ENCODE peak calls at places on chromosomes 6 and 20, in seven cellular contexts. A is GM12878, Q is PC-3, I is GM23248, D is hepatocyte, F is PC-9, L is fibroblast of lung. B is an unnamed sample.

GRCh38 chr6:133184798-133185380 is 56.3 kb upstream of the EYA4 start:
- DNase-seq in A (no peak), Q (peak; percentile 57), I (peak; percentile 47), D (peak; percentile 56), F (no peak), L (peak; percentile 23), B (peak; percentile 37)

GRCh38 chr6:133892444-133893323 is 3.8 kb downstream of the TCF21 start:
- DNase-seq in A (no peak), Q (no peak), I (no peak), D (peak; percentile 23), F (no peak), L (no peak), B (no peak)

GRCh38 chr20:24465730-24466129 is 3.7 kb upstream of the SYNDIG1 start:
- DNase-seq in A (no peak), Q (no peak), I (peak; percentile 82), D (no peak), F (no peak), L (peak; percentile 71), B (no peak)

GRCh38 chr6:166862287-166862977 is 93.9 kb downstream of the RNASET2 start:
- DNase-seq in A (no peak), Q (no peak), I (peak; percentile 23), D (peak; percentile 42), F (no peak), L (peak; percentile 13), B (peak; percentile 17)

GRCh38 chr6:107079429-107079828 is 35.9 kb downstream of the BEND3 start:
- DNase-seq in A (no peak), Q (no peak), I (no peak), D (no peak), F (no peak), L (no peak), B (peak; percentile 35)

GRCh38 chr6:94361304-94362060 is 942.1 kb upstream of the EPHA7 start:
- DNase-seq in A (no peak), Q (no peak), I (no peak), D (peak; percentile 4), F (no peak), L (no peak), B (no peak)

GRCh38 chr20:44648579-44648978 is 2.9 kb downstream of the ADA start:
- DNase-seq in A (no peak), Q (no peak), I (no peak), D (no peak), F (no peak), L (no peak), B (no peak)

GRCh38 chr6:143545165-143545564 is 33.6 kb upstream of the FUCA2 start:
- DNase-seq in A (no peak), Q (no peak), I (no peak), D (no peak), F (no peak), L (no peak), B (no peak)

GRCh38 chr6:141824258-141824795 is 308.4 kb upstream of the GJE1 start:
- DNase-seq in A (no peak), Q (no peak), I (no peak), D (no peak), F (no peak), L (no peak), B (no peak)

GRCh38 chr6:27250955-27251671 is 3.6 kb downstream of the PRSS16 start:
- DNase-seq in A (peak; percentile 40), Q (peak; percentile 89), I (peak; percentile 35), D (peak; percentile 95), F (peak; percentile 96), L (peak; percentile 55), B (peak; percentile 91)

GRCh38 chr6:38220069-38220723 is 400.7 kb downstream of the ZFAND3 start:
- DNase-seq in A (no peak), Q (peak; percentile 48), I (no peak), D (no peak), F (no peak), L (no peak), B (no peak)

GRCh38 chr6:33592595-33593413 is 12.7 kb upstream of the BAK1 start:
- DNase-seq in A (peak; percentile 63), Q (no peak), I (no peak), D (peak; percentile 71), F (peak; percentile 62), L (peak; percentile 25), B (no peak)

GRCh38 chr6:32637219-32637880 is at the start of gene HLA-DQA1:
- DNase-seq in A (peak; percentile 91), Q (peak; percentile 7), I (no peak), D (no peak), F (no peak), L (no peak), B (no peak)

GRCh38 chr6:1864496-1864895 is 254.8 kb downstream of the FOXC1 start:
- DNase-seq in A (no peak), Q (no peak), I (no peak), D (no peak), F (peak; percentile 12), L (peak; percentile 15), B (no peak)

GRCh38 chr6:31070711-31071197 is 41.6 kb downstream of the C6orf15 start:
- DNase-seq in A (no peak), Q (peak; percentile 84), I (peak; percentile 89), D (peak; percentile 86), F (peak; percentile 64), L (peak; percentile 80), B (peak; percentile 79)

GRCh38 chr20:41166201-41167117 is 29.1 kb downstream of the PLCG1 start:
- DNase-seq in A (no peak), Q (no peak), I (no peak), D (no peak), F (no peak), L (no peak), B (no peak)

GRCh38 chr6:87753131-87753685 is 51.2 kb upstream of the AKIRIN2 start:
- DNase-seq in A (no peak), Q (no peak), I (peak; percentile 21), D (no peak), F (no peak), L (peak; percentile 15), B (no peak)

GRCh38 chr20:49792006-49792405 is 20.6 kb upstream of the SLC9A8 start:
- DNase-seq in A (no peak), Q (no peak), I (peak; percentile 31), D (no peak), F (no peak), L (no peak), B (no peak)

GRCh38 chr6:167507376-167507961 is 182.6 kb downstream of the TTLL2 start:
- DNase-seq in A (no peak), Q (no peak), I (no peak), D (no peak), F (no peak), L (no peak), B (no peak)

GRCh38 chr6:132300323-132300949 is 100.8 kb downstream of the MOXD1 start:
- DNase-seq in A (no peak), Q (peak; percentile 66), I (peak; percentile 81), D (peak; percentile 72), F (peak; percentile 18), L (peak; percentile 50), B (peak; percentile 62)

GRCh38 chr6:136511397-136511796 is 38.8 kb downstream of the MAP7 start:
- DNase-seq in A (no peak), Q (no peak), I (no peak), D (no peak), F (peak; percentile 5), L (no peak), B (no peak)

GRCh38 chr20:38731738-38732113 is 7.4 kb downstream of the SLC32A1 start:
- DNase-seq in A (no peak), Q (no peak), I (no peak), D (no peak), F (no peak), L (no peak), B (no peak)

GRCh38 chr20:24743641-24744040 is 205.4 kb upstream of the CST7 start:
- DNase-seq in A (no peak), Q (no peak), I (no peak), D (no peak), F (no peak), L (no peak), B (no peak)

GRCh38 chr20:31675828-31676533 is 38.3 kb downstream of the COX4I2 start:
- DNase-seq in A (no peak), Q (peak; percentile 25), I (peak; percentile 20), D (no peak), F (no peak), L (peak; percentile 52), B (peak; percentile 31)

GRCh38 chr6:74604279-74604678 is 601.6 kb downstream of the COL12A1 start:
- DNase-seq in A (no peak), Q (no peak), I (no peak), D (no peak), F (no peak), L (no peak), B (no peak)

DNA sequence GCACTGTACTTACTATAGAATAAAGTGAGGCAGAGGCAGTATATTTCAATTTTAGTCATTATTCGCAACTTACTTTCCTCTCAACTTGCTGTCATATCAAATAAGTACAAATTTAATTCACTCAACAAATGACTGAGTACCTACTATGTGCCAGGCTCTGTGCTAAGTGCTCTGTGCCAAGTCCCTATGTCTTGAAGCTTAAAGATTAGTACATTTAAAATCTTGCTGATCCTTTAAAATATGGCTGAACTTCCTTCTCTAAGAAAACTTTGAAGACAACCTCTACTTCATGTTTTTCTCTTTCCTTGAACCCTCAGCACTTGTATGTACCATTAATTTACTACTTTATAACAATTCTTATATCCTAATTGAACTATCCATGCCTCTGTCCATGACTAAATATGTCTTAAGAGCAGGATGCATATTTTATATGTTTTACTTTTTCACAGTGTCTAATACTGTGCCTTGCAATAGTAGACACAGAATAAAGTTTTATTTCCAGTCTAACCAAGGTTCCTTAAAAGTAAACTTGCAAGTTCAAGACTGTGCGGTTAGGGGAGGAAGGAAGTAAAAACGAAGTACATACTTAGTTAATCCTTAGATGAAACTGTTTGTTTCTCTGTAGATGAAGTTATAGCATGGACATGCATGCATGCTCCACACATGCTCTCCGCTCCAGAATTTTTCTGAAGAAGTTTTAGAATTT is 10.0 kb upstream of the LATS1 start:
- DNase-seq in A (no peak), Q (no peak), I (no peak), D (no peak), F (no peak), L (no peak), B (no peak)
- H3K36me3 ChIP-seq in A (peaks cover 9% of the 10 kb centered on the region), Q (peaks cover 20% of the 10 kb centered on the region), I (peaks cover 32% of the 10 kb centered on the region), D (no peaks in the 10 kb centered on the region), F (peaks cover 5% of the 10 kb centered on the region), L (peaks cover 10% of the 10 kb centered on the region), B (peaks cover 51% of the 10 kb centered on the region)

DNA sequence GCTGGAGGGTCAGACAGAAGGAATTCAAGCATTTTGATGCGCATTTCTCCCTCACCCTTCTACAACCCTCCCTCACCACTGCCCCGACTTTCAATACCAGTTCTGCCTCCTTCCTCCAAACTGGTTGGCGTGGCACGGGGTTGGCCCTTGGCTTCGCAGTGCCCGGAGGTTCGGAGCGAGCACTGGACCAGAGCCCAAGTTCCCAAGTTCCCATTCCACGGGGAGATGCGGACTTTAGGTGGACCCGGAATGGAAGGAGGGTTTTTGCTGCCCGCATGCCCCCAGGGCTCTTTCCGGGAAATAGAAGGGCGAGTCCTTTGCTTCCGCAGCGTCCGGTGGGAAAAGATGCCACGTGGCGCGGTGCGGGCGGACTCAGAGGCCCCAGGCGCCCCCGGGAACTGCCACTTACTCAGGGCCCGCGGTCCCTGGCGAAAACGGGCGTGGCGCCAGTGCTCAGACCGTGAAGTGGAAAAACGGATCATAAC is 8.0 kb upstream of the LAMP5 start:
- DNase-seq in A (no peak), Q (no peak), I (no peak), D (no peak), F (no peak), L (no peak), B (no peak)
- TF ChIP-seq EZH2 in A (no peak), Q (no peak), I (no peak), D (no peak), F (no peak), L (no peak), B (no peak)

GRCh38 chr6:127288705-127289104 is 22.0 kb downstream of the RNF146 start:
- DNase-seq in A (no peak), Q (no peak), I (peak; percentile 25), D (no peak), F (no peak), L (peak; percentile 34), B (no peak)
- H3K4me1 ChIP-seq in A (peaks cover 13% of the 10 kb centered on the region), Q (no peaks in the 10 kb centered on the region), I (peaks cover 4% of the 10 kb centered on the region), D (no peaks in the 10 kb centered on the region), F (no peaks in the 10 kb centered on the region), L (no peaks in the 10 kb centered on the region), B (no peaks in the 10 kb centered on the region)

GRCh38 chr20:35394271-35394670 is 17.5 kb downstream of the UQCC1 start:
- DNase-seq in A (no peak), Q (no peak), I (no peak), D (no peak), F (no peak), L (peak; percentile 50), B (no peak)
- H3K36me3 ChIP-seq in A (peaks cover 14% of the 10 kb centered on the region), Q (peaks cover 9% of the 10 kb centered on the region), I (no peaks in the 10 kb centered on the region), D (no peaks in the 10 kb centered on the region), F (no peaks in the 10 kb centered on the region), L (no peaks in the 10 kb centered on the region), B (peaks cover 8% of the 10 kb centered on the region)

B was measured in A673.